ENCODE peak calls at places on chromosome 12, in eight cellular contexts. Q is H9; Z is nucleus accumbens; X is HFF-Myc; O is NCI-H1694 treated with DMSO at 0.1 percent for 48 hours; R is CD4-positive, alpha-beta memory T cell; F is esophagus squamous epithelium; V is SW 1271. N is an unnamed sample.

GRCh38 chr12:55416961-55417360 is 9.1 kb upstream of the OR6C76 start:
- DNase-seq in Q (no peak), Z (no peak), X (no peak), O (no peak), R (no peak), F (no peak), V (no peak), N (no peak)

GRCh38 chr12:12976366-12976765 is 23.7 kb downstream of the HEBP1 start:
- DNase-seq in Q (no peak), Z (no peak), X (peak), O (no peak), R (no peak), F (no peak), V (peak), N (peak)

GRCh38 chr12:124730455-124730932 is 133.2 kb downstream of the SCARB1 start:
- DNase-seq in Q (no peak), Z (no peak), X (no peak), O (no peak), R (no peak), F (no peak), V (no peak), N (no peak)

GRCh38 chr12:107670999-107671643 is 14.5 kb upstream of the PWP1 start:
- DNase-seq in Q (peak), Z (no peak), X (no peak), O (no peak), R (peak), F (no peak), V (peak), N (no peak)

GRCh38 chr12:93443576-93443975 is 1.8 kb upstream of the UBE2N start:
- DNase-seq in Q (no peak), Z (no peak), X (no peak), O (no peak), R (no peak), F (no peak), V (no peak), N (no peak)

GRCh38 chr12:71870409-71870808 is 30.9 kb downstream of the TBC1D15 start:
- DNase-seq in Q (no peak), Z (no peak), X (no peak), O (no peak), R (no peak), F (no peak), V (no peak), N (no peak)

GRCh38 chr12:53221203-53222076 is 10.6 kb downstream of the RARG start:
- DNase-seq in Q (peak), Z (peak), X (no peak), O (peak), R (no peak), F (no peak), V (peak), N (no peak)

GRCh38 chr12:78712834-78713455 is 151.6 kb upstream of the SYT1 start:
- DNase-seq in Q (peak), Z (no peak), X (no peak), O (no peak), R (no peak), F (no peak), V (no peak), N (no peak)

GRCh38 chr12:79174656-79175055 is 310.1 kb downstream of the SYT1 start:
- DNase-seq in Q (no peak), Z (no peak), X (peak), O (peak), R (no peak), F (no peak), V (peak), N (no peak)

GRCh38 chr12:131928080-131928764 is 854 bp upstream of the PUS1 start:
- DNase-seq in Q (peak), Z (no peak), X (no peak), O (no peak), R (no peak), F (no peak), V (no peak), N (no peak)

GRCh38 chr12:102043928-102044327 is 17.9 kb downstream of the WASHC3 start:
- DNase-seq in Q (no peak), Z (no peak), X (no peak), O (no peak), R (peak), F (no peak), V (no peak), N (no peak)

GRCh38 chr12:114678718-114679117 is 5.3 kb downstream of the TBX3 start:
- DNase-seq in Q (no peak), Z (no peak), X (no peak), O (no peak), R (no peak), F (no peak), V (no peak), N (no peak)

GRCh38 chr12:124742111-124742510 is 121.6 kb downstream of the SCARB1 start:
- DNase-seq in Q (no peak), Z (no peak), X (no peak), O (peak), R (no peak), F (no peak), V (no peak), N (no peak)

GRCh38 chr12:31406345-31406744 is 80.4 kb upstream of the SINHCAF start:
- DNase-seq in Q (no peak), Z (no peak), X (no peak), O (no peak), R (no peak), F (no peak), V (no peak), N (no peak)

GRCh38 chr12:121795029-121795977 is 1.8 kb upstream of the RHOF start:
- DNase-seq in Q (peak), Z (peak), X (no peak), O (peak), R (peak), F (no peak), V (peak), N (no peak)

GRCh38 chr12:52581066-52581465 is 7.4 kb upstream of the KRT74 start:
- DNase-seq in Q (no peak), Z (no peak), X (no peak), O (no peak), R (no peak), F (no peak), V (no peak), N (no peak)

GRCh38 chr12:125773033-125773432 is 707.8 kb downstream of the AACS start:
- DNase-seq in Q (peak), Z (no peak), X (no peak), O (peak), R (no peak), F (no peak), V (no peak), N (no peak)